ENCODE peak calls at places on chromosome 12, in five cellular contexts. J, I, Y, P and L are unnamed samples.
A peak's percentile ranks its signal among the peaks of the same experiment; 100 is the strongest.

GRCh38 chr12:6627598-6627997 is 8.2 kb downstream of the LPAR5 start:
- DNase-seq in J (no peak), Y (no peak), I (no peak), P (peak; percentile 38), L (no peak)

GRCh38 chr12:6613015-6613775 is 6.0 kb upstream of the CHD4 start:
- DNase-seq in J (peak; percentile 61), I (peak; percentile 86), Y (no peak), P (peak; percentile 68), L (peak; percentile 79)

GRCh38 chr12:38427442-38427841 is 110.9 kb downstream of the ALG10B start:
- DNase-seq in Y (no peak), P (no peak), J (no peak), I (no peak), L (no peak)

GRCh38 chr12:51371295-51371953 is 19.8 kb downstream of the GALNT6 start:
- DNase-seq in P (no peak), Y (peak; percentile 89), I (peak; percentile 15), J (peak; percentile 46), L (peak; percentile 62)

GRCh38 chr12:103771466-103771865 is 69.6 kb downstream of the NT5DC3 start:
- DNase-seq in Y (no peak), I (peak; percentile 17), J (peak; percentile 82), P (peak; percentile 37), L (peak; percentile 48)

GRCh38 chr12:114316076-114316475 is 89.9 kb downstream of the TBX5 start:
- DNase-seq in J (peak; percentile 15), P (no peak), I (no peak), Y (no peak), L (no peak)

GRCh38 chr12:49331360-49332222 is 5.4 kb downstream of the C1QL4 start:
- DNase-seq in I (peak; percentile 72), P (peak; percentile 68), Y (no peak), J (peak; percentile 81), L (peak; percentile 73)

GRCh38 chr12:110741795-110742717 is 635 bp downstream of the PPP1CC start:
- DNase-seq in I (peak; percentile 39), J (peak; percentile 40), Y (no peak), P (no peak), L (peak; percentile 28)

GRCh38 chr12:89861086-89861485 is 152.4 kb upstream of the ATP2B1 start:
- DNase-seq in Y (no peak), P (no peak), I (no peak), J (no peak), L (no peak)

GRCh38 chr12:42730286-42730685 is 140.7 kb upstream of the PRICKLE1 start:
- DNase-seq in Y (no peak), J (no peak), P (no peak), I (no peak), L (no peak)

GRCh38 chr12:109731231-109731731 is 17.7 kb downstream of the FAM222A start:
- DNase-seq in J (no peak), I (no peak), P (no peak), Y (no peak), L (peak; percentile 19)

GRCh38 chr12:88957358-88957757 is 377.1 kb upstream of the KITLG start:
- DNase-seq in J (no peak), Y (no peak), P (no peak), I (no peak), L (no peak)

GRCh38 chr12:105481906-105482305 is 151.4 kb downstream of the C12orf75 start:
- DNase-seq in J (no peak), I (no peak), Y (no peak), P (no peak), L (no peak)

GRCh38 chr12:26822051-26822450 is 10.9 kb downstream of the ITPR2 start:
- DNase-seq in Y (no peak), P (no peak), I (no peak), J (no peak), L (no peak)

GRCh38 chr12:79689041-79689476 is 1.7 kb downstream of the PAWR start:
- DNase-seq in J (no peak), P (no peak), Y (no peak), I (no peak), L (no peak)

GRCh38 chr12:42124764-42125371 is 19.8 kb downstream of the GXYLT1 start:
- DNase-seq in J (no peak), Y (no peak), P (no peak), I (no peak), L (no peak)

GRCh38 chr12:52307836-52308806 is 13.1 kb downstream of the KRT83 start:
- DNase-seq in J (peak; percentile 89), I (peak; percentile 45), Y (no peak), P (peak; percentile 30), L (peak; percentile 67)

GRCh38 chr12:128606970-128607369 is 216.8 kb downstream of the SLC15A4 start:
- DNase-seq in P (no peak), Y (no peak), J (no peak), I (peak; percentile 13), L (no peak)

GRCh38 chr12:19988457-19988856 is 379.9 kb upstream of the PDE3A start:
- DNase-seq in J (no peak), Y (no peak), I (no peak), P (no peak), L (no peak)

GRCh38 chr12:79420146-79420618 is 270.6 kb downstream of the PAWR start:
- DNase-seq in Y (peak; percentile 64), P (no peak), I (no peak), J (peak; percentile 84), L (no peak)

GRCh38 chr12:66500094-66500493 is 178.8 kb downstream of the GRIP1 start:
- DNase-seq in Y (no peak), J (no peak), I (no peak), P (no peak), L (no peak)

GRCh38 chr12:54650884-54651283 is 2.7 kb upstream of the DCD start:
- DNase-seq in I (no peak), J (no peak), Y (no peak), P (no peak), L (no peak)

GRCh38 chr12:125110641-125111360 is 45.6 kb downstream of the AACS start:
- DNase-seq in I (no peak), Y (no peak), J (no peak), P (no peak), L (no peak)

GRCh38 chr12:64457466-64457865 is 5.5 kb downstream of the TBK1 start:
- DNase-seq in Y (no peak), J (no peak), I (no peak), P (no peak), L (no peak)

GRCh38 chr12:754238-754816 is 1.9 kb downstream of the WNK1 start:
- DNase-seq in P (no peak), I (no peak), Y (no peak), J (no peak), L (no peak)

GRCh38 chr12:40768125-40768864 is 76.1 kb downstream of the CNTN1 start:
- DNase-seq in I (no peak), Y (no peak), P (no peak), J (no peak), L (no peak)
- H3K4me1 ChIP-seq in I (no peaks in the 10 kb centered on the region), Y (no peaks in the 10 kb centered on the region), P (no peaks in the 10 kb centered on the region), J (peaks cover 9% of the 10 kb centered on the region), L (no peaks in the 10 kb centered on the region)

DNA sequence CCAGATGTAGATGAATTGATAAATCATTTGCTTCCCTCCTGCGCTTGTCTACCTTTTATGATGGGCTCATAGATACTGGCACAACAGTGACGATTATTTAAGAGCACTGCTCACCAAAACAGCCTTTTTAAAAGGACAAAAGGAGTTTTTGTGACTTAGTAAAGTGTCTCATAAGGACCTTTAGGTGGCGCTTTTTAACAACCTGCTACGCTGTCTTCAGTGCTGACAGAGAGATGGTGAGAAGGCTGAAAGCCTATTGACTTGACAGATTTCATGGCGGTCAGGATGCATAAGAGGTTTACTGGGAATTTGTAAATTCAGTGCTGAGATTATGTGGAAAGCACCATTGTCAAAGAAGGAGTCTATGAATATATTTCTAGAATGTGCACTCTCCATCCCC is 87.6 kb downstream of the SLC15A5 start:
- DNase-seq in P (no peak), J (peak; percentile 79), Y (no peak), I (no peak), L (no peak)
- TF ChIP-seq CTCF in P (peak; percentile 11), J (peak; percentile 59), Y (no peak), I (peak; percentile 36), L (no peak)

GRCh38 chr12:56332512-56333196 is 1.1 kb downstream of the PAN2 start:
- DNase-seq in I (no peak), Y (no peak), P (no peak), J (no peak), L (no peak)

GRCh38 chr12:56333197-56333678 is 562 bp downstream of the PAN2 start:
- DNase-seq in J (no peak), P (peak; percentile 56), I (no peak), Y (no peak), L (no peak)

GRCh38 chr12:56336361-56337167 is 2.1 kb upstream of the IL23A start:
- DNase-seq in I (peak; percentile 17), P (peak; percentile 43), J (peak; percentile 8), Y (no peak), L (no peak)

GRCh38 chr12:56334490-56334793 is 642 bp upstream of the PAN2 start:
- DNase-seq in I (no peak), J (no peak), Y (no peak), P (no peak), L (no peak)

GRCh38 chr12:56333679-56334489 is at the start of gene PAN2:
- DNase-seq in P (peak; percentile 100), J (peak; percentile 98), I (peak; percentile 96), Y (peak; percentile 89), L (peak; percentile 96)
- TF ChIP-seq POLR2AphosphoS5 in P (peak; percentile 78), J (peak; percentile 53), I (peak; percentile 85), Y (peak; percentile 94), L (peak; percentile 80)

GRCh38 chr12:122392411-122392810 is 30.1 kb downstream of the CLIP1 start:
- DNase-seq in J (no peak), Y (no peak), I (no peak), P (no peak), L (no peak)

GRCh38 chr12:122399254-122399591 is 23.2 kb downstream of the CLIP1 start:
- DNase-seq in Y (no peak), I (no peak), J (no peak), P (no peak), L (no peak)

GRCh38 chr12:122393822-122394221 is 28.6 kb downstream of the CLIP1 start:
- DNase-seq in P (no peak), I (no peak), Y (no peak), J (no peak), L (no peak)

GRCh38 chr12:122394626-122395194 is 27.8 kb downstream of the CLIP1 start:
- DNase-seq in J (no peak), Y (no peak), I (no peak), P (no peak), L (no peak)

DNA sequence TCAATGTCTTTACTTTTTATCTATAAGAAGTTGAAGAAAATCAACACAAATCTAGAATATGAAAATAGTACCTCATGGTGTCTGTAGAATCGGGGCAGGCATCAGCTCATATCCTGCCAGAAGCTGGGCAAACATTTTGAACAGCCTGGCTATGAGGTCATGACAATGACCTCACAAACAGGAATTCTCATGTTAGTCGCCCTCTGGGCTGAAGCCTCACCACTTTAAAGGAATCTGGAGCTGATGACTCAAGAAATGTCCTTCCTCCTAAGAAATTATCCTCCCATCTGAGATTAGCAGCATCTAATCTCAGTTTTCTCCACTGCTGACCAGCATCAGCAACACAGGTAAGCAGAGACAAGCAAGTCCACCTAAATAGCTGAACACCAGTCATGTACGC is 27.1 kb downstream of the CLIP1 start:
- DNase-seq in I (no peak), Y (peak; percentile 59), P (no peak), J (no peak), L (no peak)
- H3K4me1 ChIP-seq in I (peaks cover 19% of the 10 kb centered on the region), Y (peaks cover 35% of the 10 kb centered on the region), P (no peaks in the 10 kb centered on the region), J (peaks cover 4% of the 10 kb centered on the region), L (peaks cover 13% of the 10 kb centered on the region)

GRCh38 chr12:131927110-131928079 is 1.7 kb upstream of the PUS1 start:
- DNase-seq in I (no peak), P (no peak), J (no peak), Y (no peak), L (no peak)
- TF ChIP-seq CTCF in I (no peak), P (no peak), J (peak; percentile 9), Y (no peak), L (no peak)